ENCODE peak calls at places on chromosomes 11 and 22, in seven cellular contexts. T, A, E, Y, M, F and Z are unnamed samples.

GRCh38 chr22:47175151-47175760 is 412.8 kb downstream of the TBC1D22A start:
- DNase-seq in E (no peak), F (no peak), T (no peak), A (no peak), M (peak), Y (peak), Z (peak)

GRCh38 chr11:93783767-93784151 is 323 bp upstream of the MED17 start:
- DNase-seq in T (no peak), Y (no peak), F (no peak), A (no peak), E (no peak), M (no peak), Z (no peak)

GRCh38 chr22:36153756-36154155 is 6.8 kb downstream of the APOL3 start:
- DNase-seq in T (no peak), A (no peak), F (no peak), Y (no peak), M (no peak), E (no peak), Z (no peak)

GRCh38 chr11:1260620-1261019 is 37.8 kb downstream of the MUC5B start:
- DNase-seq in Y (no peak), F (no peak), T (no peak), E (no peak), M (no peak), A (no peak), Z (no peak)

GRCh38 chr11:97506360-97506759 is 1116.5 kb downstream of the JRKL start:
- DNase-seq in E (no peak), Y (no peak), A (no peak), F (no peak), M (no peak), T (no peak), Z (no peak)

GRCh38 chr22:29382575-29383328 is 5.6 kb downstream of the AP1B1 start:
- DNase-seq in M (no peak), Y (no peak), F (no peak), E (no peak), T (no peak), A (no peak), Z (no peak)

GRCh38 chr11:128524172-128524571 is 63.2 kb downstream of the ETS1 start:
- DNase-seq in F (no peak), A (no peak), Y (no peak), T (no peak), E (no peak), M (peak), Z (no peak)

GRCh38 chr22:24521791-24522245 is 26.7 kb downstream of the UPB1 start:
- DNase-seq in M (peak), Y (peak), F (no peak), T (peak), A (peak), E (peak), Z (no peak)

GRCh38 chr22:33440756-33441155 is 382.6 kb upstream of the SYN3 start:
- DNase-seq in T (no peak), F (no peak), E (no peak), Y (peak), M (no peak), A (no peak), Z (no peak)

GRCh38 chr11:30855383-30856006 is 269.3 kb upstream of the MPPED2 start:
- DNase-seq in F (no peak), T (peak), A (no peak), Y (peak), M (peak), E (no peak), Z (no peak)

GRCh38 chr11:107999759-108000455 is 8.8 kb upstream of the CUL5 start:
- DNase-seq in E (peak), T (peak), A (peak), F (no peak), Y (peak), M (peak), Z (peak)

GRCh38 chr22:23969071-23969470 is 2.4 kb downstream of the DDTL start:
- DNase-seq in M (no peak), E (no peak), F (no peak), T (no peak), Y (no peak), A (no peak), Z (no peak)

GRCh38 chr22:36022162-36022561 is 6.5 kb downstream of the RBFOX2 start:
- DNase-seq in Y (peak), M (peak), T (no peak), E (no peak), F (no peak), A (no peak), Z (no peak)

GRCh38 chr11:128190312-128190711 is 397.0 kb downstream of the ETS1 start:
- DNase-seq in T (no peak), Y (no peak), A (no peak), F (no peak), E (no peak), M (no peak), Z (no peak)

GRCh38 chr11:16924826-16925494 is 89.3 kb downstream of the PLEKHA7 start:
- DNase-seq in Y (peak), F (no peak), E (peak), T (peak), A (no peak), M (peak), Z (peak)

GRCh38 chr11:86134580-86135318 is 65.9 kb upstream of the PICALM start:
- DNase-seq in F (no peak), Y (no peak), E (no peak), M (peak), T (peak), A (no peak), Z (no peak)

GRCh38 chr11:102111011-102111786 is 952 bp downstream of the YAP1 start:
- DNase-seq in A (no peak), M (peak), Y (peak), E (peak), T (peak), F (peak), Z (peak)

GRCh38 chr22:30921108-30921507 is 47.5 kb downstream of the MORC2 start:
- DNase-seq in M (no peak), Y (no peak), A (no peak), F (no peak), T (no peak), E (no peak), Z (no peak)

GRCh38 chr11:4862447-4863236 is 13.6 kb upstream of the OR51S1 start:
- DNase-seq in M (no peak), A (no peak), T (no peak), E (peak), Y (no peak), F (no peak), Z (no peak)

GRCh38 chr11:679271-680207 is 15.5 kb downstream of the DEAF1 start:
- DNase-seq in Y (no peak), M (no peak), A (no peak), F (no peak), T (no peak), E (no peak), Z (no peak)

GRCh38 chr22:27019827-27020226 is 362.4 kb downstream of the MIAT start:
- DNase-seq in T (no peak), F (peak), E (no peak), M (no peak), A (no peak), Y (no peak), Z (no peak)